ENCODE peak calls at places on chromosome 7, in six cellular contexts. Q is stimulated activated CD4-positive, alpha-beta T cell treated with anti-CD3 and anti-CD28 coated beads, Interleukin-12 subunit alpha, Interleukin-12 subunit beta, amount 100 ng/mL, for 4 hours; G is Kasumi-1; P is neural crest cell; H is astrocyte; V is stomach. S is an unnamed sample.

GRCh38 chr7:24877790-24878311 is 102.1 kb downstream of the OSBPL3 start:
- DNase-seq in Q (no peak), G (peak), P (no peak), H (peak), V (no peak), S (no peak)

GRCh38 chr7:151299940-151300665 is 41.5 kb upstream of the NUB1 start:
- DNase-seq in Q (no peak), G (no peak), P (no peak), H (no peak), V (no peak), S (no peak)

GRCh38 chr7:94662548-94662947 is 6.6 kb upstream of the SGCE start:
- DNase-seq in Q (no peak), G (no peak), P (no peak), H (no peak), V (no peak), S (no peak)

GRCh38 chr7:140310337-140311002 is 87.9 kb downstream of the SLC37A3 start:
- DNase-seq in Q (no peak), G (no peak), P (no peak), H (no peak), V (no peak), S (no peak)

GRCh38 chr7:37427276-37427940 is 21.3 kb downstream of the ELMO1 start:
- DNase-seq in Q (no peak), G (no peak), P (no peak), H (no peak), V (no peak), S (no peak)

GRCh38 chr7:2223321-2223720 is 9.4 kb downstream of the MAD1L1 start:
- DNase-seq in Q (no peak), G (no peak), P (no peak), H (no peak), V (no peak), S (no peak)

GRCh38 chr7:13279854-13280435 is 592.5 kb downstream of the ARL4A start:
- DNase-seq in Q (no peak), G (peak), P (no peak), H (no peak), V (no peak), S (no peak)

GRCh38 chr7:45028138-45028919 is 28.3 kb downstream of the CCM2 start:
- DNase-seq in Q (no peak), G (peak), P (no peak), H (no peak), V (no peak), S (no peak)

GRCh38 chr7:5754981-5755599 is 26.4 kb downstream of the RNF216 start:
- DNase-seq in Q (no peak), G (no peak), P (no peak), H (no peak), V (no peak), S (no peak)

GRCh38 chr7:134710854-134711624 is 64.4 kb downstream of the BPGM start:
- DNase-seq in Q (peak), G (no peak), P (no peak), H (peak), V (no peak), S (no peak)

GRCh38 chr7:44263342-44264082 is 61.9 kb downstream of the CAMK2B start:
- DNase-seq in Q (no peak), G (no peak), P (no peak), H (no peak), V (no peak), S (no peak)

S was measured in hepatic stellate cell.